ENCODE peak calls at places on chromosomes 7 and 10, in ten cellular contexts. U is T-helper 17 cell, F is GF-D8, V is LoVo, O is cerebellar cortex, R is neural crest cell, D is left lobe of liver, H is D721Med, K is psoas muscle, X is T-helper 1 cell. A is an unnamed sample.

GRCh38 chr7:360454-361100 is 70.6 kb downstream of the FOXL3 start:
- DNase-seq in V (no peak), K (peak; percentile 9), R (no peak), H (no peak), X (peak; percentile 48), F (no peak), U (no peak), D (no peak), O (no peak), A (no peak)

GRCh38 chr7:85396676-85397075 is 209.8 kb upstream of the SEMA3D start:
- DNase-seq in V (no peak), R (no peak), X (no peak), O (no peak), D (no peak), F (no peak), K (no peak), U (no peak), H (no peak), A (no peak)

GRCh38 chr7:40211291-40212003 is 76.6 kb downstream of the SUGCT start:
- DNase-seq in H (no peak), F (no peak), U (no peak), V (no peak), X (no peak), K (no peak), O (no peak), R (no peak), D (no peak), A (no peak)

GRCh38 chr10:76040830-76041220 is 609.4 kb downstream of the LRMDA start:
- DNase-seq in X (no peak), O (no peak), R (no peak), V (no peak), F (no peak), K (no peak), U (no peak), H (no peak), D (no peak), A (no peak)

GRCh38 chr7:14507617-14508016 is 394.9 kb downstream of the DGKB start:
- DNase-seq in V (peak; percentile 25), O (peak; percentile 89), H (no peak), F (no peak), K (no peak), U (no peak), R (no peak), X (no peak), D (peak; percentile 47), A (no peak)

GRCh38 chr10:80540644-80541143 is 3.0 kb downstream of the SH2D4B start:
- DNase-seq in R (no peak), K (no peak), D (peak; percentile 35), H (no peak), V (no peak), X (no peak), U (no peak), F (no peak), O (no peak), A (no peak)

GRCh38 chr10:101671453-101671852 is 23.5 kb downstream of the FBXW4 start:
- DNase-seq in K (no peak), O (no peak), X (no peak), V (no peak), F (no peak), D (no peak), U (no peak), R (no peak), H (no peak), A (no peak)

GRCh38 chr10:132439025-132439388 is 42.0 kb downstream of the PWWP2B start:
- DNase-seq in R (no peak), D (no peak), O (no peak), V (no peak), H (no peak), U (no peak), X (no peak), K (no peak), F (no peak), A (no peak)

GRCh38 chr10:79063661-79064490 is 4.9 kb upstream of the ZMIZ1 start:
- DNase-seq in D (no peak), H (no peak), V (no peak), R (no peak), F (no peak), U (no peak), O (no peak), X (peak; percentile 40), K (peak; percentile 2), A (no peak)

GRCh38 chr7:39667354-39667923 is 44.1 kb downstream of the RALA start:
- DNase-seq in R (no peak), V (no peak), H (no peak), X (no peak), D (no peak), K (no peak), U (no peak), F (no peak), O (peak; percentile 60), A (no peak)

GRCh38 chr10:21183025-21183424 is 285.9 kb upstream of the NEBL start:
- DNase-seq in O (no peak), R (no peak), X (no peak), U (no peak), F (no peak), V (no peak), D (no peak), K (no peak), H (no peak), A (no peak)

GRCh38 chr10:98047009-98047741 is 16.8 kb upstream of the CRTAC1 start:
- DNase-seq in R (no peak), F (no peak), D (no peak), U (no peak), O (peak; percentile 33), X (no peak), V (no peak), H (no peak), K (no peak), A (no peak)

GRCh38 chr10:125662616-125663015 is 20.3 kb downstream of the TEX36 start:
- DNase-seq in F (no peak), V (peak; percentile 70), H (no peak), K (no peak), O (no peak), X (no peak), U (no peak), D (no peak), R (no peak), A (no peak)

GRCh38 chr10:8435186-8436055 is 380.9 kb downstream of the GATA3 start:
- DNase-seq in K (no peak), V (no peak), F (no peak), H (no peak), O (no peak), U (no peak), R (no peak), D (no peak), X (no peak), A (no peak)

GRCh38 chr10:109837384-109837783 is 85.9 kb downstream of the XPNPEP1 start:
- DNase-seq in O (no peak), R (no peak), F (no peak), K (no peak), U (no peak), D (no peak), X (no peak), H (no peak), V (no peak), A (no peak)

GRCh38 chr7:116315293-116315692 is 105.0 kb downstream of the TES start:
- DNase-seq in K (no peak), D (no peak), V (no peak), R (no peak), H (no peak), U (no peak), O (no peak), F (no peak), X (no peak), A (no peak)

GRCh38 chr7:8086239-8086638 is 117.6 kb downstream of the GLCCI1 start:
- DNase-seq in U (no peak), H (no peak), F (no peak), O (no peak), K (no peak), D (no peak), V (no peak), R (no peak), X (no peak), A (no peak)

GRCh38 chr7:116502201-116503096 is 2.9 kb downstream of the CAV2 start:
- DNase-seq in F (no peak), O (no peak), U (no peak), V (no peak), D (no peak), R (no peak), H (no peak), K (no peak), X (no peak), A (no peak)

GRCh38 chr10:97090035-97090434 is 95.7 kb downstream of the SLIT1 start:
- DNase-seq in V (no peak), D (no peak), O (no peak), U (no peak), H (no peak), R (no peak), F (no peak), K (no peak), X (no peak), A (no peak)

GRCh38 chr7:15839415-15840100 is 153.1 kb upstream of the MEOX2 start:
- DNase-seq in F (peak; percentile 32), D (no peak), U (no peak), K (peak; percentile 64), R (peak; percentile 3), X (no peak), V (no peak), H (no peak), O (peak; percentile 20), A (no peak)

GRCh38 chr7:151853896-151854807 is 22.8 kb downstream of the PRKAG2 start:
- DNase-seq in R (no peak), H (no peak), O (no peak), F (no peak), X (no peak), V (no peak), K (peak; percentile 75), U (no peak), D (no peak), A (no peak)

GRCh38 chr10:89207801-89208551 is 859 bp upstream of the CH25H start:
- DNase-seq in V (no peak), X (no peak), R (peak; percentile 37), F (no peak), H (no peak), O (no peak), K (peak; percentile 59), U (no peak), D (peak; percentile 46), A (no peak)

GRCh38 chr10:71025535-71025934 is 137.2 kb upstream of the PCBD1 start:
- DNase-seq in R (no peak), D (no peak), X (no peak), F (no peak), K (no peak), U (no peak), V (peak; percentile 17), O (no peak), H (no peak), A (no peak)

GRCh38 chr7:15851201-15851600 is 164.7 kb upstream of the MEOX2 start:
- DNase-seq in R (no peak), X (no peak), H (no peak), D (no peak), O (no peak), U (no peak), K (no peak), F (no peak), V (no peak), A (no peak)

GRCh38 chr7:154423219-154423618 is 371.0 kb downstream of the DPP6 start:
- DNase-seq in K (peak; percentile 51), H (no peak), F (no peak), X (no peak), O (peak; percentile 70), R (no peak), D (no peak), U (no peak), V (no peak), A (no peak)

GRCh38 chr10:48603421-48604038 is 1.3 kb downstream of the ARHGAP22 start:
- DNase-seq in R (no peak), H (no peak), D (peak; percentile 30), V (no peak), O (no peak), K (no peak), X (no peak), U (no peak), F (no peak), A (no peak)

GRCh38 chr7:70655694-70656093 is 476.2 kb upstream of the GALNT17 start:
- DNase-seq in K (no peak), O (no peak), R (no peak), H (no peak), X (no peak), F (no peak), V (no peak), U (no peak), D (no peak), A (no peak)

GRCh38 chr7:92292981-92293380 is 47.2 kb downstream of the ANKIB1 start:
- DNase-seq in R (no peak), F (no peak), D (no peak), X (no peak), V (no peak), K (no peak), U (no peak), H (no peak), O (no peak), A (no peak)

A was measured in GM18507.